ENCODE peak calls at places on chromosomes 3 and 15, in six cellular contexts. One of them, this sample, is unnamed. For H3K9me3, the result is how much of the 10 kb centered on the place peaks cover.

GRCh38 chr3:196431193-196432136 is 762 bp downstream of the UBXN7 start:
- DNase-seq in A549: peak
- DNase-seq in hepatocyte: peak
- DNase-seq in fibroblast of lung: peak
- DNase-seq in stomach: no peak
- DNase-seq in Peyer's patch: peak
- DNase-seq in this sample: peak

GRCh38 chr3:183375787-183376186 is 52.6 kb downstream of the MCF2L2 start:
- DNase-seq in A549: no peak
- DNase-seq in hepatocyte: no peak
- DNase-seq in fibroblast of lung: no peak
- DNase-seq in stomach: no peak
- DNase-seq in Peyer's patch: no peak
- DNase-seq in this sample: no peak

GRCh38 chr3:171679011-171679492 is 131.2 kb downstream of the PLD1 start:
- DNase-seq in A549: no peak
- DNase-seq in hepatocyte: peak
- DNase-seq in fibroblast of lung: no peak
- DNase-seq in stomach: no peak
- DNase-seq in Peyer's patch: no peak
- DNase-seq in this sample: no peak

GRCh38 chr15:70152070-70152480 is 54.4 kb upstream of the TLE3 start:
- DNase-seq in A549: no peak
- DNase-seq in hepatocyte: no peak
- DNase-seq in fibroblast of lung: no peak
- DNase-seq in stomach: peak
- DNase-seq in Peyer's patch: no peak
- DNase-seq in this sample: peak

GRCh38 chr3:116440196-116440595 is 5.1 kb downstream of the LSAMP start:
- DNase-seq in A549: no peak
- DNase-seq in hepatocyte: no peak
- DNase-seq in fibroblast of lung: peak
- DNase-seq in stomach: no peak
- DNase-seq in Peyer's patch: no peak
- DNase-seq in this sample: no peak

GRCh38 chr15:90402230-90402629 is 14.2 kb downstream of the IQGAP1 start:
- DNase-seq in A549: peak
- DNase-seq in hepatocyte: peak
- DNase-seq in fibroblast of lung: peak
- DNase-seq in stomach: no peak
- DNase-seq in Peyer's patch: no peak
- DNase-seq in this sample: peak

GRCh38 chr15:48244923-48245322 is 38.8 kb downstream of the SLC12A1 start:
- DNase-seq in A549: no peak
- DNase-seq in hepatocyte: no peak
- DNase-seq in fibroblast of lung: no peak
- DNase-seq in stomach: no peak
- DNase-seq in Peyer's patch: no peak
- DNase-seq in this sample: no peak

GRCh38 chr15:64693134-64693533 is 82.3 kb downstream of the RBPMS2 start:
- DNase-seq in A549: peak
- DNase-seq in hepatocyte: peak
- DNase-seq in fibroblast of lung: peak
- DNase-seq in stomach: peak
- DNase-seq in Peyer's patch: no peak
- DNase-seq in this sample: no peak

GRCh38 chr15:99123706-99124451 is 19.0 kb downstream of the SYNM start:
- DNase-seq in A549: peak
- DNase-seq in hepatocyte: peak
- DNase-seq in fibroblast of lung: peak
- DNase-seq in stomach: peak
- DNase-seq in Peyer's patch: peak
- DNase-seq in this sample: peak

GRCh38 chr3:47425383-47425778 is 44.6 kb downstream of the PTPN23 start:
- DNase-seq in A549: no peak
- DNase-seq in hepatocyte: no peak
- DNase-seq in fibroblast of lung: no peak
- DNase-seq in stomach: no peak
- DNase-seq in Peyer's patch: peak
- DNase-seq in this sample: no peak

GRCh38 chr15:29612096-29612495 is 210.2 kb downstream of the TJP1 start:
- DNase-seq in A549: no peak
- DNase-seq in hepatocyte: peak
- DNase-seq in fibroblast of lung: no peak
- DNase-seq in stomach: no peak
- DNase-seq in Peyer's patch: no peak
- DNase-seq in this sample: no peak

GRCh38 chr3:62875103-62876002 is at the start of gene CADPS:
- DNase-seq in A549: no peak
- DNase-seq in hepatocyte: peak
- DNase-seq in fibroblast of lung: peak
- DNase-seq in stomach: no peak
- DNase-seq in Peyer's patch: peak
- DNase-seq in this sample: no peak

GRCh38 chr3:125585595-125586223 is 9.6 kb downstream of the OSBPL11 start:
- DNase-seq in A549: peak
- DNase-seq in hepatocyte: peak
- DNase-seq in fibroblast of lung: peak
- DNase-seq in stomach: peak
- DNase-seq in Peyer's patch: no peak
- DNase-seq in this sample: peak

GRCh38 chr3:152199069-152199838 is 69.5 kb upstream of the MBNL1 start:
- DNase-seq in A549: no peak
- DNase-seq in hepatocyte: no peak
- DNase-seq in fibroblast of lung: no peak
- DNase-seq in stomach: no peak
- DNase-seq in Peyer's patch: no peak
- DNase-seq in this sample: no peak

GRCh38 chr3:150922611-150923010 is 17.4 kb upstream of the MINDY4B start:
- DNase-seq in A549: peak
- DNase-seq in hepatocyte: no peak
- DNase-seq in fibroblast of lung: no peak
- DNase-seq in stomach: no peak
- DNase-seq in Peyer's patch: no peak
- DNase-seq in this sample: peak

GRCh38 chr3:188468672-188469071 is 314.7 kb downstream of the LPP start:
- DNase-seq in A549: no peak
- DNase-seq in hepatocyte: no peak
- DNase-seq in fibroblast of lung: no peak
- DNase-seq in stomach: no peak
- DNase-seq in Peyer's patch: no peak
- DNase-seq in this sample: no peak

GRCh38 chr3:57715672-57716071 is 22.8 kb upstream of the DENND6A start:
- DNase-seq in A549: no peak
- DNase-seq in hepatocyte: no peak
- DNase-seq in fibroblast of lung: no peak
- DNase-seq in stomach: no peak
- DNase-seq in Peyer's patch: no peak
- DNase-seq in this sample: no peak

GRCh38 chr3:110859340-110859739 is 212.3 kb upstream of the NECTIN3 start:
- DNase-seq in A549: no peak
- DNase-seq in hepatocyte: no peak
- DNase-seq in fibroblast of lung: no peak
- DNase-seq in stomach: no peak
- DNase-seq in Peyer's patch: no peak
- DNase-seq in this sample: no peak

GRCh38 chr15:92510163-92510882 is 116.6 kb downstream of the ST8SIA2 start:
- DNase-seq in A549: peak
- DNase-seq in hepatocyte: peak
- DNase-seq in fibroblast of lung: no peak
- DNase-seq in stomach: no peak
- DNase-seq in Peyer's patch: no peak
- DNase-seq in this sample: no peak

GRCh38 chr3:71453822-71454512 is 129.6 kb downstream of the FOXP1 start:
- DNase-seq in A549: no peak
- DNase-seq in hepatocyte: no peak
- DNase-seq in fibroblast of lung: no peak
- DNase-seq in stomach: no peak
- DNase-seq in Peyer's patch: no peak
- DNase-seq in this sample: no peak

GRCh38 chr3:158381274-158381868 is 189.6 kb upstream of the MLF1 start:
- DNase-seq in A549: no peak
- DNase-seq in hepatocyte: no peak
- DNase-seq in fibroblast of lung: no peak
- DNase-seq in stomach: no peak
- DNase-seq in Peyer's patch: no peak
- DNase-seq in this sample: no peak

GRCh38 chr15:62212746-62213145 is 47.7 kb upstream of the C2CD4B start:
- DNase-seq in A549: no peak
- DNase-seq in hepatocyte: no peak
- DNase-seq in fibroblast of lung: no peak
- DNase-seq in stomach: no peak
- DNase-seq in Peyer's patch: no peak
- DNase-seq in this sample: no peak
- H3K9me3 ChIP-seq in A549: under half
- H3K9me3 ChIP-seq in hepatocyte: under half
- H3K9me3 ChIP-seq in fibroblast of lung: under half
- H3K9me3 ChIP-seq in stomach: under half
- H3K9me3 ChIP-seq in Peyer's patch: under half
- H3K9me3 ChIP-seq in this sample: under half

DNA sequence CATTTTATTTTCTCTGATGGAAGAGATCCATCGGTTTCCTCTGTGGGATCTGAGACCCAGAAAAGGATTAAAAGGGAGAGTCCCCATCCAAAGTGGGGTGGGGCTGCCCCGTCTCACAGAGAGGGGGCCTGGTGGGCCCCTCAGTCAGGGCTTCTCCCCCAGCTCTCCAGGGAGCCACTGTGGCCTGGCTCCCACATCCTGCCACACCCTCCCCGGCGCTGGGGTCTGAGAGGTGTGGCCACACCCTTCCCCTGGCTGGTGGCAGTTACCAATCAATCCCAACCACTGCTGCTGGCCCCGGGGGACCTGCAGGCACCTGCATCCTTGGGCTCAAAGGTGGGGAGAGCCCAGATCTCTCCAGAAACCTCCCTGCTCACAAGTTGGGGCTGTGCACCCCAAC is 161.8 kb upstream of the IQSEC1 start:
- DNase-seq in A549: no peak
- DNase-seq in hepatocyte: no peak
- DNase-seq in fibroblast of lung: no peak
- DNase-seq in stomach: no peak
- DNase-seq in Peyer's patch: no peak
- DNase-seq in this sample: no peak
- H3K27ac ChIP-seq in A549: no peak
- H3K27ac ChIP-seq in hepatocyte: no peak
- H3K27ac ChIP-seq in fibroblast of lung: no peak
- H3K27ac ChIP-seq in stomach: no peak
- H3K27ac ChIP-seq in Peyer's patch: no peak
- H3K27ac ChIP-seq in this sample: no peak

GRCh38 chr3:32257641-32258438 is 19.4 kb downstream of the CMTM8 start:
- DNase-seq in A549: peak
- DNase-seq in hepatocyte: no peak
- DNase-seq in fibroblast of lung: no peak
- DNase-seq in stomach: no peak
- DNase-seq in Peyer's patch: no peak
- DNase-seq in this sample: no peak
- H3K9me3 ChIP-seq in A549: under half
- H3K9me3 ChIP-seq in hepatocyte: under half
- H3K9me3 ChIP-seq in fibroblast of lung: under half
- H3K9me3 ChIP-seq in stomach: under half
- H3K9me3 ChIP-seq in Peyer's patch: under half
- H3K9me3 ChIP-seq in this sample: under half

GRCh38 chr15:62112051-62112450 is 45.3 kb downstream of the C2CD4A start:
- DNase-seq in A549: no peak
- DNase-seq in hepatocyte: no peak
- DNase-seq in fibroblast of lung: no peak
- DNase-seq in stomach: no peak
- DNase-seq in Peyer's patch: no peak
- DNase-seq in this sample: no peak

GRCh38 chr15:62107561-62108110 is 40.9 kb downstream of the C2CD4A start:
- DNase-seq in A549: peak
- DNase-seq in hepatocyte: no peak
- DNase-seq in fibroblast of lung: no peak
- DNase-seq in stomach: no peak
- DNase-seq in Peyer's patch: no peak
- DNase-seq in this sample: no peak

GRCh38 chr15:62108411-62108810 is 41.6 kb downstream of the C2CD4A start:
- DNase-seq in A549: no peak
- DNase-seq in hepatocyte: no peak
- DNase-seq in fibroblast of lung: no peak
- DNase-seq in stomach: no peak
- DNase-seq in Peyer's patch: no peak
- DNase-seq in this sample: no peak

GRCh38 chr15:62109457-62109856 is 42.7 kb downstream of the C2CD4A start:
- DNase-seq in A549: no peak
- DNase-seq in hepatocyte: no peak
- DNase-seq in fibroblast of lung: no peak
- DNase-seq in stomach: no peak
- DNase-seq in Peyer's patch: no peak
- DNase-seq in this sample: no peak

GRCh38 chr15:62110000-62110851 is 43.4 kb downstream of the C2CD4A start:
- DNase-seq in A549: peak
- DNase-seq in hepatocyte: peak
- DNase-seq in fibroblast of lung: peak
- DNase-seq in stomach: no peak
- DNase-seq in Peyer's patch: no peak
- DNase-seq in this sample: no peak
- H3K27ac ChIP-seq in A549: peak
- H3K27ac ChIP-seq in hepatocyte: peak
- H3K27ac ChIP-seq in fibroblast of lung: no peak
- H3K27ac ChIP-seq in stomach: peak
- H3K27ac ChIP-seq in Peyer's patch: no peak
- H3K27ac ChIP-seq in this sample: no peak

DNA sequence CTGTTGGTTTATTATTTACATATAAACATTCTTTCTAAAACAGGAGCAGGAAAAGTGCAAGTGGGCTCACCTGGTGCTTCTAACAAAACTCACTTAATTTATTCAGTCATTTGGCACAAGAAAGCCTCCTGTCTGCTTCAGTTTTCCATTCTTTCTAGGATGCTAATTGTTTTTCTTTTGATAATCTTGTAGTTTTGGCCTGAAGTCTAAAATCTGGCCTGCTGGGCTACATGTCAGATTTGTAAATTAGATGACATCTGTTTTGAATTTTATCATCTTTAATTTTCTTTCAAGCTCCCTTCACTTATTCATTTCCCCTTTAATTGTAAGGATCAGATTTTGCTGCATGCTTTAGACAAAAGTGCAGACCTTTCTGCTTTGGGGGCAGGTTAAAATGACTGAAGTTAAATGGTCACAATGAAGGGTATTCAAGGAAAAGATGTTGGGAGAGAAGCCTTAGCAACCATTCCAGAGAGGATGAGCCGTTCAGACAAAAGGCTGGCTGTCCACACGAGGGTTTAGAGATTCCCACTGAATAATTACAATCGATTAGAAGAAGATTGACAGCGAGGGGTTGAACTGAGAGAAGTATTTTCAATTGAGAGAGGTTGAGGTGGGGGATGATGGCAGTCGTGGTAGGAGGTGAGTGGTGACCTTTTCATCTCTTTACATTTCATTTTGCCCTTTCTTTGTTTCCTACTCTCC is 59.9 kb upstream of the PTX3 start:
- DNase-seq in A549: no peak
- DNase-seq in hepatocyte: no peak
- DNase-seq in fibroblast of lung: no peak
- DNase-seq in stomach: no peak
- DNase-seq in Peyer's patch: no peak
- DNase-seq in this sample: no peak
- H3K9me3 ChIP-seq in A549: under half
- H3K9me3 ChIP-seq in hepatocyte: under half
- H3K9me3 ChIP-seq in fibroblast of lung: under half
- H3K9me3 ChIP-seq in stomach: under half
- H3K9me3 ChIP-seq in Peyer's patch: under half
- H3K9me3 ChIP-seq in this sample: under half

This sample was measured in SJCRH30.